ENCODE peak calls at places on chromosomes 6 and 20, in four cellular contexts. U is K562, N is HepG2, F is GM12878. C is an unnamed sample.

GRCh38 chr20:48298851-48299484 is 513.7 kb upstream of the SULF2 start:
- DNase-seq in U (no peak), N (peak), F (no peak), C (no peak)

GRCh38 chr6:131182991-131183425 is 47.7 kb downstream of the AKAP7 start:
- DNase-seq in U (no peak), N (peak), F (no peak), C (no peak)

GRCh38 chr20:46807998-46808397 is 86.6 kb upstream of the EYA2 start:
- DNase-seq in U (no peak), N (no peak), F (no peak), C (no peak)

GRCh38 chr6:13044896-13045295 is 283.4 kb downstream of the TBC1D7 start:
- DNase-seq in U (no peak), N (no peak), F (no peak), C (no peak)

GRCh38 chr20:63032861-63033634 is 26.3 kb upstream of the BHLHE23 start:
- DNase-seq in U (no peak), N (no peak), F (peak), C (no peak)

GRCh38 chr20:35101620-35102019 is 9.0 kb upstream of the TRPC4AP start:
- DNase-seq in U (no peak), N (no peak), F (no peak), C (no peak)

GRCh38 chr6:139323511-139324445 is 32.0 kb upstream of the TXLNB start:
- DNase-seq in U (no peak), N (peak), F (no peak), C (no peak)

GRCh38 chr6:6738922-6739717 is 150.6 kb downstream of the LY86 start:
- DNase-seq in U (no peak), N (no peak), F (no peak), C (no peak)

GRCh38 chr20:9218412-9219001 is 149.6 kb downstream of the PLCB4 start:
- DNase-seq in U (peak), N (no peak), F (no peak), C (peak)

GRCh38 chr6:33750244-33750991 is 3.7 kb upstream of the IP6K3 start:
- DNase-seq in U (no peak), N (no peak), F (no peak), C (no peak)

GRCh38 chr20:2816583-2817340 is 598 bp downstream of the TMEM239 start:
- DNase-seq in U (no peak), N (no peak), F (no peak), C (peak)

GRCh38 chr6:81561071-81561564 is 191.4 kb downstream of the TENT5A start:
- DNase-seq in U (no peak), N (peak), F (no peak), C (no peak)

GRCh38 chr6:154537486-154537885 is 27.0 kb upstream of the CNKSR3 start:
- DNase-seq in U (no peak), N (no peak), F (no peak), C (peak)

GRCh38 chr6:37688088-37688850 is 9.4 kb downstream of the MDGA1 start:
- DNase-seq in U (no peak), N (no peak), F (no peak), C (no peak)

GRCh38 chr6:18415671-18416340 is 28.7 kb downstream of the RNF144B start:
- DNase-seq in U (no peak), N (no peak), F (no peak), C (no peak)

GRCh38 chr20:12963456-12963855 is 45.3 kb upstream of the SPTLC3 start:
- DNase-seq in U (no peak), N (no peak), F (no peak), C (no peak)

GRCh38 chr20:53582574-53583351 is 10.9 kb downstream of the ZNF217 start:
- DNase-seq in U (no peak), N (peak), F (no peak), C (no peak)

GRCh38 chr6:20952605-20953004 is 418.3 kb downstream of the CDKAL1 start:
- DNase-seq in U (no peak), N (peak), F (no peak), C (no peak)

GRCh38 chr6:161261797-161262196 is 12.1 kb downstream of the AGPAT4 start:
- DNase-seq in U (peak), N (no peak), F (no peak), C (no peak)

GRCh38 chr20:5642155-5642981 is 107.8 kb upstream of the SHLD1 start:
- DNase-seq in U (no peak), N (no peak), F (no peak), C (no peak)

GRCh38 chr6:33904050-33904827 is 100.4 kb upstream of the MLN start:
- DNase-seq in U (peak), N (no peak), F (peak), C (no peak)

GRCh38 chr20:61850457-61850856 is 215.2 kb downstream of the TAF4 start:
- DNase-seq in U (no peak), N (no peak), F (no peak), C (no peak)

GRCh38 chr6:24985313-24985712 is 49.6 kb upstream of the RIPOR2 start:
- DNase-seq in U (no peak), N (no peak), F (no peak), C (peak)

GRCh38 chr6:139882977-139883728 is 508.7 kb upstream of the CITED2 start:
- DNase-seq in U (no peak), N (peak), F (no peak), C (no peak)

DNA sequence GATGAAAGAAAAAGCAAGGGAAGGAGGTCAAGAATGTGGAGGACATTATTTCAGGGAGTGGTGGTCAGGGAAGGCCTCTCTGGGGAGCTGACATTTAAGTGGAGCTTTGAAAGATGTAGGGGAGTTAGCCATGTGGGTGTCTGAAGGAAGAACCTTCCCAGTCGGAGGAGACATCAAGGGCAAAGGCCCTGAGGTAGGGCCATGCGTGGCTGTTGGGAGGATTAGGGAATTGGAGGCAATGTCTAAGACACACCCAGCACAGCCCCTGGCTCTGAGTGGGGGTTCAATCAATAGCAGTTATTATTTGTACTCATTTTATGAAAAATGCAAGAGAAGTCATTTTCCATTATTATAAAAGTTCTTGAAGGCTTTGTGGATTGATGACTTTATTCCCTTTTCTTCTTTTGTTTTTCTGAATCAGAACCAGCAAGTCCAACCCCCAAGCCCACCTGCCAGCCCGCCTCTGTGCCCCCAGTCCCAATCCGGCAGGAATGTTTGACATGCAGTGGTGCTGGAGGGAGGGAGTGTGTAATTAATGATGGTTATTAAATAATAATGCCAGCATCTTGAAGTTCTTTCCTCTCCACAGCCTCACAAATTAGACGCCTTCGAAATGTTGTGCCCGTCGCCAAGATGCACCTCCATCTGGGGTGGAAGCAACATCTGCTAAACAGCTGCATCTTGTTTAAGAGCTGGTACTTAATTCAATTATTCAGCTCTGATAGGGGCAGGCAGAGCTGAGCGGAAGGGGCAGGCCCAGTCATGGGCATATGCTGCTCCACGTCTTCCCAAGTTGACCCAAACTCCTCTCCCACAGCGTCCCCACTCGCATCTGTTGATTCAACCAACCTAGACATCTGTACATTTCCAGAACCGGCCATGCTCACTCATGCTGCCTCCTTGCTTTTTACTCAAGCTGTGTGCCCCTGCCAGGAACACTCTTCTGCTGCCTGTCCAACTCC is 81.3 kb upstream of the SIRPA start:
- DNase-seq in U (no peak), N (no peak), F (no peak), C (no peak)
- TF ChIP-seq BHLHE40 in U (no peak), N (no peak), F (no peak), C (no peak)

GRCh38 chr6:43708857-43709653 is 21.5 kb upstream of the MRPS18A start:
- DNase-seq in U (no peak), N (no peak), F (no peak), C (no peak)
- TF ChIP-seq FOXK2 in U (no peak), N (no peak), F (no peak), C (no peak)

GRCh38 chr6:111482236-111482958 is 621 bp downstream of the REV3L start:
- DNase-seq in U (peak), N (no peak), F (no peak), C (no peak)

GRCh38 chr6:111480988-111481830 is 1.8 kb downstream of the REV3L start:
- DNase-seq in U (no peak), N (no peak), F (no peak), C (no peak)

GRCh38 chr6:111483736-111484654 is 977 bp upstream of the REV3L start:
- DNase-seq in U (peak), N (peak), F (peak), C (peak)

GRCh38 chr6:111482959-111483735 is at the start of gene REV3L:
- DNase-seq in U (peak), N (peak), F (peak), C (peak)

DNA sequence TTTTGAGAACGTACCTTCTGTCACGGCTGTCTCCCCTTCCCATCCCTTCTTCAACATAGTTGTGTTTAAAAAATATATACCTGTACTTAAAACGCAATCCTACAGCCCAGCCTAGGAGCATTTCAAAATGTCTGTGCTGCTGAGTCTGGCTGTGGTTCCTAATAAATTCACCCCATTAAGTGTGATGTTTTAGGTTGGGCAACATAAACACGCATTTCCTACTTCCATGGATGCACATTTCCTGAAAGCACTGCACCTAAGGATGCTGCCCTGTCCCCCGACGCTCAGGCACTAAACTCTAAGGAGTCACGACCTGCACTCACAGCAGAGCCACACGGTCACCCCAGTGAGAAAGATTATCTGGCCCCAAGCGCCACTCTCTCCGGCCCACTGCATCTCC is 1.2 kb downstream of the REV3L start:
- DNase-seq in U (no peak), N (peak), F (no peak), C (no peak)
- TF ChIP-seq BHLHE40 in U (no peak), N (no peak), F (no peak), C (no peak)

DNA sequence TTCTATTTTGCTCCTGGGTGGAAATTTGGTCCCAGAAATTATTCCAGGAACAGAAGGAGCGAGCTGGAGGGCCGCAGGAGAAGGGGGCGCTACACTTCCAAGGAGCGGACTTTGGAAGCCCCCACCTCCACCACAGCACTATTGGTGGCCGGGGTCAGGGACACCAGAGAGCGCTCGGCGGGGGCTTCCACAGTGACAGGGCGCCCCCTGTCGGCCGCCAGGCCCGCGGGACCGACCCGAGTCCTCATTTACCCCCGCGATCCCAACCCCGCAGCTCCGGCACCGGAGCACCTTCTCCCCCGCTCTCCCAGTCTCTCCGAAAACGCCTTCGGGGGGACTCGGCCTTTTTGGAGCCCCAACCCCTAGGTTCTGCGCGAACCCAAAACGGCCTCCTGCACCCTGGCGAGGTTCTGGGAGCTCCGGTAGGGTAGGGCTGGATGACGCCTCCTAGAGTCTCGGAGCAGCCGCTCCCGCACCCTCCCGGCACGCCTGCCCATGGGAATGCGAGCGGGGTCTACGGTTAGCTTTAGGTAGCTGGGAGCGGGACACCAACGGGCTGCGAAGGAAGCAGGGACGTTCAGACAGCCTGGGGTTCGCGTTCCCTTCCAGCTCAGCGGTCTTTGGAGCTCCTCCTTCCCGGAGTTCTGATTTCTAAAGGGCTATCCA is 2.4 kb upstream of the FOXA2 start:
- DNase-seq in U (peak), N (peak), F (no peak), C (peak)
- TF ChIP-seq FOXK2 in U (no peak), N (no peak), F (no peak), C (no peak)

GRCh38 chr20:41530923-41531322 is 87.3 kb downstream of the CHD6 start:
- DNase-seq in U (no peak), N (no peak), F (no peak), C (no peak)

GRCh38 chr20:41523857-41524256 is 94.3 kb downstream of the CHD6 start:
- DNase-seq in U (no peak), N (no peak), F (no peak), C (no peak)

GRCh38 chr20:41526327-41526726 is 91.8 kb downstream of the CHD6 start:
- DNase-seq in U (no peak), N (no peak), F (no peak), C (no peak)

DNA sequence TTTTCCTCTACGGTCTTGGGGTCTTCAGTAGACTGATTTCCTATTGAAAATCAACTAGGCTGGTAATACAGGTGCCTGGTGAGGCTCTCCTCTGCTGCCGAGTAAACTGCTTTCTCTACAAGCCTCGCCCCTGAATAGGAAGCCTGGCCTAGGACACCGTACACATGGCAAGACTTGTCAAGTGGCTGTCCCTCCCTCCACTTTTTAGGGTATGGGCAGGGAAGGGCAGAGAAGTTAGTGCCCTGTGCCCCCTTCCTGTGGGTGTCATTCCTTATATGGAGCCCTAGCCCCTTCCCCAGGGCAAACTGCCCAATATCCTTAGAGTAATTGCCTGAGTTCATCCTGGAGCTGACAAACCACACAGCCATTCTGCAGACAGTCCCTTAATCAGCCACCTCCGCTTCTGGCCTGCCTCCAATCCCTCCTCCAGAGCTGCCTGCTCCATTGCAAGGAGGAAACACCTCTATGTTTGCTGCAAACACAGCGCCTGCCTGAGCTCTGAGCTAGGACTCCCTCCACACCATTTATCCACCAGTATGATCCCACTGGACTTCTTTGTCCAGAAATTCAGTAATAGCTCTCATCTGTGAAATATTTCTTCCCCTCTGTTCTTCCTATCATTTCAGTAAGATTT is 93.1 kb downstream of the CHD6 start:
- DNase-seq in U (no peak), N (no peak), F (no peak), C (no peak)
- TF ChIP-seq BHLHE40 in U (no peak), N (no peak), F (no peak), C (no peak)

GRCh38 chr6:119349041-119349340 is 570 bp downstream of the MAN1A1 start:
- DNase-seq in U (no peak), N (no peak), F (no peak), C (peak)

GRCh38 chr6:119346914-119347313 is 2.6 kb downstream of the MAN1A1 start:
- DNase-seq in U (no peak), N (no peak), F (no peak), C (no peak)

GRCh38 chr6:119349341-119350201 is at the start of gene MAN1A1:
- DNase-seq in U (peak), N (peak), F (no peak), C (peak)

GRCh38 chr6:119347466-119348307 is 1.9 kb downstream of the MAN1A1 start:
- DNase-seq in U (peak), N (peak), F (no peak), C (peak)

DNA sequence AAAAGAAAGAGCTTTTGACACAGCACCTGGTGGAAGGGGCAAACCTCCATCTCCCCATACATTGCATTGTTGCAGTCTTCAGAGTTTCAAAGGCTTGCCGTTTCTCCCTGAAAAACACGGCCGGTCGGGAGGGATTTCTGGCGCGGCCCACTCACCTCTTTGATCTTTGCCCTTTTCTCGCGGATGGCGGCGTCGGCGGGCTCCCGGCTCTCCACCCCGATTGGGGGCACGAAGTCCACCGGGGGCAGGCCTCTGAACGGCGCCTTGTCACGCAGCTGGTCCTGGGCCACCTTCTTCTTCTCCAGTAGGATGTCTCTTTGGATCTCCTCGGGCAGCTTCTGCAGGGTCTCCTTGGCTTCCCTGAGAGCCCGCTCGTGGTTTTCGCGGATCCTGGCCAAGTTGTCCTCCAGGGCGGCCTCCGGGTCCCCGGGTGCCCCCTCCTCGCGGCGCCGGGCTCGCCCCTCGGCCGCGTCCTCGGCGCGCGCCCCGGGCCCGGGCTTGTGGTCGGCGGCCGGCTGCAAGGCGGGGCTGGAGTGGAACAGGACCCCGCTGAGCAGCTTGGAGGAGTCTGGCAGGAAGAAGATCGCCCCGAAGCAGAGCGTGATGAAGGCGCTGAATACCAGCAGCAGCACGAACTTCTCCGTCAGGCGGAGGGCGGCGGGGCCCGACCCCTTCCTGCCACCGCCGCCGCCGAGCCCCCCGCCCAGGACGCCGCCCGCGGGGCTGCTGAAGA is 1.1 kb downstream of the MAN1A1 start:
- DNase-seq in U (peak), N (peak), F (no peak), C (peak)
- TF ChIP-seq FOXK2 in U (no peak), N (no peak), F (no peak), C (no peak)

GRCh38 chr6:167825059-167825758 is 1.5 kb upstream of the AFDN start:
- DNase-seq in U (no peak), N (no peak), F (no peak), C (no peak)

GRCh38 chr6:167826230-167827061 is at the start of gene AFDN:
- DNase-seq in U (peak), N (no peak), F (no peak), C (peak)

GRCh38 chr6:167827062-167827587 is 414 bp downstream of the AFDN start:
- DNase-seq in U (peak), N (no peak), F (no peak), C (peak)

GRCh38 chr6:167824591-167825041 is 2.1 kb upstream of the AFDN start:
- DNase-seq in U (peak), N (no peak), F (no peak), C (no peak)

GRCh38 chr6:167825759-167826229 is 917 bp upstream of the AFDN start:
- DNase-seq in U (peak), N (peak), F (no peak), C (peak)
- TF ChIP-seq BHLHE40 in U (no peak), N (no peak), F (no peak), C (no peak)

DNA sequence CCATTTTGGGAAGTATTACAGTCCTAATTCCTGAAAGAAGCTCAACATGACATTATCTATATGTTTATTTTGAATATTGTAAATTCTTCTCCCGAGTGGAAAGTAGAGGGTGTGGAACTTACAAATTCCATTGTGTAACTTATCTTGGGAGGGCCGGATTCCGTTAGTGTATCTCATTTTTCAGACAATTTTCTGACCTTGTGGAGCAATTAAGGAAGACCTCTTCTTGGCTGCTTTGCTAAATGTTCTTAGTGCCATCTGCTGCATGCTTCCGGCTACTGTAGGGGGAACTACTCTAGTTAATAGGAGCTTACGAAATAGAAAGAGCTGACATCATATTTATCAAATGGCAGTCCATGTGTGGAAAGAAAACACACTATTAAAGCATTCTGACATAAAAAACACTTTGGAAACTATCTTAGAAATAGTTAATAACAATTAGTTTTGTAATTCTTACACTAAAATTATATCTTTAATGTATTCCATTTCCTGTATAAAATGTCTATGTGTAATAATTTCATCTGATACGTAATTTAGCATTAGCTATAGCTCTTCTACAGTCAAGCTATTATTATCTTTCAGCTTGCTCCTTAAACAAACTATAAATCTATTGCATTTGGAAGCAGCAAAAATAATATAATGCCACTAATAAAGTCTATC is 41.5 kb upstream of the KCNQ5 start:
- DNase-seq in U (peak), N (peak), F (no peak), C (peak)
- TF ChIP-seq FOXK2 in U (no peak), N (no peak), F (no peak), C (no peak)

GRCh38 chr6:170135041-170135440 is 155.8 kb downstream of the DLL1 start:
- DNase-seq in U (no peak), N (no peak), F (no peak), C (no peak)
- TF ChIP-seq BHLHE40 in U (no peak), N (no peak), F (no peak), C (no peak)

C was measured in HEK293T.